ENCODE peak calls at places on chromosomes 13 and 19, in eight cellular contexts. U, E, A, X, C, S, M and P are unnamed samples.
A peak's percentile ranks its signal among the peaks of the same experiment; 100 is the strongest.

GRCh38 chr13:75963318-75963717 is 327.2 kb downstream of the LMO7 start:
- DNase-seq in U (no peak), E (no peak), A (no peak), X (peak; percentile 32), C (no peak), S (no peak), M (no peak), P (no peak)

GRCh38 chr13:73235385-73235784 is 176.6 kb downstream of the KLF5 start:
- DNase-seq in U (no peak), E (no peak), A (peak; percentile 57), X (no peak), C (no peak), S (no peak), M (no peak), P (no peak)

GRCh38 chr19:45862564-45863334 is at the start of gene SYMPK:
- DNase-seq in U (peak; percentile 99), E (peak; percentile 98), A (peak; percentile 98), X (peak; percentile 99), C (peak; percentile 98), S (peak; percentile 85), M (peak; percentile 97), P (peak; percentile 99)

GRCh38 chr13:110073982-110074381 is 233.0 kb downstream of the COL4A1 start:
- DNase-seq in U (no peak), E (no peak), A (no peak), X (no peak), C (no peak), S (no peak), M (no peak), P (no peak)

GRCh38 chr19:2476451-2477140 is 669 bp downstream of the GADD45B start:
- DNase-seq in U (peak; percentile 85), E (peak; percentile 73), A (peak; percentile 49), X (peak; percentile 50), C (peak; percentile 73), S (no peak), M (peak; percentile 32), P (no peak)

GRCh38 chr19:40813182-40813581 is 14.2 kb downstream of the EGLN2 start:
- DNase-seq in U (no peak), E (no peak), A (no peak), X (no peak), C (no peak), S (no peak), M (no peak), P (peak; percentile 30)

GRCh38 chr19:47113446-47114348 is at the start of gene ZC3H4:
- DNase-seq in U (peak; percentile 99), E (peak; percentile 96), A (peak; percentile 87), X (peak; percentile 96), C (peak; percentile 97), S (peak; percentile 36), M (peak; percentile 93), P (peak; percentile 95)

GRCh38 chr13:78636493-78636892 is 22.5 kb downstream of the OBI1 start:
- DNase-seq in U (no peak), E (no peak), A (no peak), X (no peak), C (no peak), S (no peak), M (no peak), P (no peak)

GRCh38 chr19:49921871-49922755 is 6.9 kb upstream of the ATF5 start:
- DNase-seq in U (no peak), E (peak; percentile 72), A (peak; percentile 50), X (no peak), C (no peak), S (no peak), M (no peak), P (peak; percentile 73)